ENCODE peak calls at places on chromosomes 1 and 21, in seven cellular contexts. G is ELF-1; U is brain microvascular endothelial cell; J is lung; N is Jurkat, Clone E6-1; X is fibroblast of the aortic adventitia; P is activated T-helper 1 cell treated with Interleukin-2 at 50 U/mL for 16 hours. Z is an unnamed sample.

GRCh38 chr1:171252482-171252881 is 4.2 kb downstream of the FMO1 start:
- DNase-seq in G (no peak), U (no peak), J (no peak), N (peak; percentile 67), X (no peak), P (no peak), Z (peak; percentile 79)

GRCh38 chr1:240312872-240313271 is 221.2 kb downstream of the FMN2 start:
- DNase-seq in G (no peak), U (peak; percentile 83), J (no peak), N (no peak), X (peak; percentile 94), P (no peak), Z (no peak)

GRCh38 chr21:36647279-36648093 is 51.4 kb upstream of the SIM2 start:
- DNase-seq in G (peak; percentile 37), U (peak; percentile 80), J (no peak), N (no peak), X (peak; percentile 63), P (no peak), Z (no peak)

GRCh38 chr1:15953294-15953771 is 22.6 kb downstream of the ZBTB17 start:
- DNase-seq in G (no peak), U (no peak), J (no peak), N (no peak), X (peak; percentile 66), P (no peak), Z (no peak)

GRCh38 chr1:10530756-10531155 is 56.0 kb downstream of the PEX14 start:
- DNase-seq in G (no peak), U (peak; percentile 73), J (no peak), N (no peak), X (no peak), P (no peak), Z (no peak)

GRCh38 chr21:45898028-45898350 is 83.6 kb upstream of the COL6A1 start:
- DNase-seq in G (no peak), U (no peak), J (no peak), N (no peak), X (no peak), P (no peak), Z (no peak)

GRCh38 chr21:41973427-41973831 is 19.6 kb upstream of the C2CD2 start:
- DNase-seq in G (no peak), U (no peak), J (no peak), N (no peak), X (no peak), P (no peak), Z (no peak)

GRCh38 chr1:206579747-206580437 is 32.4 kb downstream of the EIF2D start:
- DNase-seq in G (no peak), U (no peak), J (peak; percentile 77), N (peak; percentile 90), X (peak; percentile 29), P (peak; percentile 71), Z (peak; percentile 62)

GRCh38 chr1:32353431-32353830 is 8.9 kb downstream of the FAM229A start:
- DNase-seq in G (no peak), U (no peak), J (no peak), N (no peak), X (no peak), P (no peak), Z (no peak)

GRCh38 chr21:29299906-29300546 is 1.3 kb downstream of the BACH1 start:
- DNase-seq in G (peak; percentile 79), U (peak; percentile 82), J (peak; percentile 81), N (peak; percentile 60), X (peak; percentile 95), P (peak; percentile 15), Z (peak; percentile 41)

GRCh38 chr21:15293251-15293650 is 228.5 kb upstream of the NRIP1 start:
- DNase-seq in G (peak; percentile 78), U (peak; percentile 86), J (no peak), N (no peak), X (peak; percentile 98), P (no peak), Z (no peak)

GRCh38 chr1:109113787-109114568 is at the start of gene ELAPOR1:
- DNase-seq in G (peak; percentile 70), U (no peak), J (peak; percentile 62), N (peak; percentile 78), X (peak; percentile 16), P (peak; percentile 85), Z (peak; percentile 12)

GRCh38 chr1:30147188-30147587 is 576.2 kb downstream of the MATN1 start:
- DNase-seq in G (no peak), U (no peak), J (no peak), N (no peak), X (no peak), P (no peak), Z (no peak)

GRCh38 chr1:10085076-10085475 is 52.3 kb downstream of the UBE4B start:
- DNase-seq in G (peak; percentile 56), U (no peak), J (no peak), N (no peak), X (no peak), P (no peak), Z (no peak)

GRCh38 chr1:35557118-35557610 is at the start of gene KIAA0319L:
- DNase-seq in G (no peak), U (no peak), J (peak; percentile 91), N (peak; percentile 39), X (no peak), P (no peak), Z (no peak)

GRCh38 chr1:11982010-11982392 is 1.8 kb downstream of the MFN2 start:
- DNase-seq in G (no peak), U (peak; percentile 53), J (no peak), N (no peak), X (no peak), P (no peak), Z (no peak)

GRCh38 chr1:58618303-58618702 is 41.3 kb upstream of the TACSTD2 start:
- DNase-seq in G (no peak), U (peak; percentile 95), J (peak; percentile 46), N (no peak), X (peak; percentile 81), P (no peak), Z (no peak)

GRCh38 chr1:167474191-167474641 is 44.1 kb downstream of the CD247 start:
- DNase-seq in G (no peak), U (no peak), J (no peak), N (peak; percentile 98), X (no peak), P (no peak), Z (peak; percentile 95)

GRCh38 chr1:113912594-113913311 is 7.6 kb downstream of the DCLRE1B start:
- DNase-seq in G (no peak), U (peak; percentile 79), J (no peak), N (no peak), X (peak; percentile 75), P (no peak), Z (no peak)

GRCh38 chr21:45979141-45979631 is 2.4 kb upstream of the COL6A1 start:
- DNase-seq in G (peak; percentile 36), U (no peak), J (no peak), N (no peak), X (no peak), P (no peak), Z (no peak)

GRCh38 chr1:6110326-6110725 is 64.6 kb downstream of the KCNAB2 start:
- DNase-seq in G (no peak), U (no peak), J (no peak), N (no peak), X (no peak), P (no peak), Z (no peak)

GRCh38 chr1:24318238-24318987 is 744 bp upstream of the GRHL3 start:
- DNase-seq in G (no peak), U (no peak), J (no peak), N (no peak), X (peak; percentile 46), P (no peak), Z (no peak)

GRCh38 chr1:12338793-12339192 is 109.0 kb downstream of the VPS13D start:
- DNase-seq in G (no peak), U (no peak), J (no peak), N (no peak), X (no peak), P (no peak), Z (no peak)

GRCh38 chr1:201222125-201222524 is 31.5 kb downstream of the IGFN1 start:
- DNase-seq in G (peak; percentile 0), U (no peak), J (peak; percentile 22), N (no peak), X (no peak), P (no peak), Z (no peak)

GRCh38 chr1:200153277-200154055 is 126.0 kb downstream of the NR5A2 start:
- DNase-seq in G (no peak), U (no peak), J (no peak), N (no peak), X (no peak), P (no peak), Z (no peak)

GRCh38 chr1:87292684-87293493 is 35.8 kb upstream of the LMO4 start:
- DNase-seq in G (peak; percentile 59), U (peak; percentile 57), J (peak; percentile 47), N (peak; percentile 62), X (peak; percentile 73), P (peak; percentile 9), Z (peak; percentile 63)

GRCh38 chr1:172402878-172403573 is 17.5 kb upstream of the C1orf105 start:
- DNase-seq in G (no peak), U (no peak), J (no peak), N (no peak), X (peak; percentile 49), P (no peak), Z (no peak)

GRCh38 chr1:228285661-228286504 is 78.0 kb downstream of the OBSCN start:
- DNase-seq in G (no peak), U (no peak), J (no peak), N (no peak), X (no peak), P (no peak), Z (no peak)

GRCh38 chr1:2194898-2195673 is 514 bp upstream of the FAAP20 start:
- DNase-seq in G (peak; percentile 93), U (peak; percentile 77), J (peak; percentile 88), N (peak; percentile 72), X (peak; percentile 82), P (peak; percentile 82), Z (peak; percentile 91)

GRCh38 chr1:103514920-103515503 is 10.5 kb upstream of the RNPC3 start:
- DNase-seq in G (peak; percentile 2), U (peak; percentile 52), J (no peak), N (peak; percentile 56), X (peak; percentile 84), P (no peak), Z (peak; percentile 30)

GRCh38 chr1:94462606-94463005 is 44.4 kb downstream of the ABCD3 start:
- DNase-seq in G (no peak), U (no peak), J (no peak), N (no peak), X (no peak), P (no peak), Z (no peak)

GRCh38 chr1:111989531-111990025 is at the start of gene KCND3:
- DNase-seq in G (no peak), U (no peak), J (no peak), N (no peak), X (no peak), P (no peak), Z (no peak)

GRCh38 chr1:185440877-185441276 is 123.8 kb upstream of the IVNS1ABP start:
- DNase-seq in G (no peak), U (no peak), J (no peak), N (no peak), X (peak; percentile 39), P (no peak), Z (no peak)

GRCh38 chr1:58919986-58920376 is 136.1 kb upstream of the JUN start:
- DNase-seq in G (no peak), U (no peak), J (no peak), N (no peak), X (no peak), P (no peak), Z (no peak)

GRCh38 chr1:230704830-230705229 is 9.1 kb downstream of the AGT start:
- DNase-seq in G (no peak), U (no peak), J (no peak), N (no peak), X (no peak), P (no peak), Z (no peak)

GRCh38 chr1:93816970-93817738 is 61.9 kb downstream of the DNTTIP2 start:
- DNase-seq in G (no peak), U (peak; percentile 53), J (no peak), N (peak; percentile 93), X (peak; percentile 70), P (no peak), Z (peak; percentile 45)

GRCh38 chr1:78540056-78540455 is 49.3 kb downstream of the PTGFR start:
- DNase-seq in G (no peak), U (no peak), J (no peak), N (no peak), X (no peak), P (no peak), Z (no peak)

GRCh38 chr1:182229907-182230522 is 161.6 kb downstream of the GLUL start:
- DNase-seq in G (peak; percentile 44), U (no peak), J (no peak), N (no peak), X (no peak), P (no peak), Z (no peak)

Z was measured in DND-41.